ENCODE peak calls at places on chromosomes 1 and 21, in nine cellular contexts. One of them, this sample, is unnamed.
A peak's percentile ranks its signal among the peaks of the same experiment; 100 is the strongest.

GRCh38 chr1:223045164-223045957 is 97.7 kb downstream of the TLR5 start:
- DNase-seq in body of pancreas: no peak
- DNase-seq in heart left ventricle: no peak
- DNase-seq in psoas muscle: no peak
- DNase-seq in suprapubic skin: no peak
- DNase-seq in heart right ventricle: no peak
- DNase-seq in breast epithelium: no peak
- DNase-seq in sigmoid colon: no peak
- DNase-seq in upper lobe of right lung: no peak
- DNase-seq in this sample: no peak

GRCh38 chr21:21921410-21922232 is 923.4 kb downstream of the NCAM2 start:
- DNase-seq in psoas muscle: no peak
- DNase-seq in heart left ventricle: no peak
- DNase-seq in sigmoid colon: no peak
- DNase-seq in heart right ventricle: no peak
- DNase-seq in breast epithelium: no peak
- DNase-seq in suprapubic skin: no peak
- DNase-seq in upper lobe of right lung: no peak
- DNase-seq in body of pancreas: no peak
- DNase-seq in this sample: no peak

GRCh38 chr21:39336457-39337008 is 12.4 kb downstream of the HMGN1 start:
- DNase-seq in sigmoid colon: no peak
- DNase-seq in heart right ventricle: no peak
- DNase-seq in breast epithelium: no peak
- DNase-seq in heart left ventricle: no peak
- DNase-seq in body of pancreas: no peak
- DNase-seq in suprapubic skin: no peak
- DNase-seq in psoas muscle: no peak
- DNase-seq in upper lobe of right lung: no peak
- DNase-seq in this sample: no peak

GRCh38 chr21:34906401-34906800 is 142.7 kb downstream of the RUNX1 start:
- DNase-seq in heart left ventricle: no peak
- DNase-seq in body of pancreas: no peak
- DNase-seq in sigmoid colon: no peak
- DNase-seq in suprapubic skin: no peak
- DNase-seq in upper lobe of right lung: no peak
- DNase-seq in heart right ventricle: no peak
- DNase-seq in breast epithelium: no peak
- DNase-seq in psoas muscle: no peak
- DNase-seq in this sample: no peak

GRCh38 chr1:53368314-53369033 is 40.6 kb upstream of the LRP8 start:
- DNase-seq in upper lobe of right lung: peak; percentile 61
- DNase-seq in psoas muscle: no peak
- DNase-seq in breast epithelium: peak; percentile 43
- DNase-seq in sigmoid colon: no peak
- DNase-seq in heart left ventricle: peak; percentile 60
- DNase-seq in body of pancreas: no peak
- DNase-seq in heart right ventricle: peak; percentile 41
- DNase-seq in suprapubic skin: peak; percentile 57
- DNase-seq in this sample: peak; percentile 80

GRCh38 chr1:3685229-3685628 is 32.9 kb downstream of the TP73 start:
- DNase-seq in heart left ventricle: no peak
- DNase-seq in psoas muscle: no peak
- DNase-seq in upper lobe of right lung: no peak
- DNase-seq in heart right ventricle: no peak
- DNase-seq in breast epithelium: no peak
- DNase-seq in sigmoid colon: no peak
- DNase-seq in suprapubic skin: no peak
- DNase-seq in body of pancreas: no peak
- DNase-seq in this sample: no peak

GRCh38 chr1:906532-907420 is 16.9 kb upstream of the SAMD11 start:
- DNase-seq in upper lobe of right lung: peak; percentile 75
- DNase-seq in heart left ventricle: peak; percentile 26
- DNase-seq in sigmoid colon: peak; percentile 71
- DNase-seq in heart right ventricle: peak; percentile 11
- DNase-seq in breast epithelium: peak; percentile 46
- DNase-seq in body of pancreas: no peak
- DNase-seq in psoas muscle: peak; percentile 39
- DNase-seq in suprapubic skin: peak; percentile 70
- DNase-seq in this sample: peak; percentile 82

GRCh38 chr1:8015036-8015808 is 10.9 kb downstream of the ERRFI1 start:
- DNase-seq in upper lobe of right lung: no peak
- DNase-seq in suprapubic skin: no peak
- DNase-seq in breast epithelium: no peak
- DNase-seq in heart left ventricle: no peak
- DNase-seq in sigmoid colon: no peak
- DNase-seq in psoas muscle: no peak
- DNase-seq in heart right ventricle: peak; percentile 78
- DNase-seq in body of pancreas: no peak
- DNase-seq in this sample: no peak

GRCh38 chr1:164641353-164641730 is 82.4 kb downstream of the PBX1 start:
- DNase-seq in suprapubic skin: peak; percentile 71
- DNase-seq in heart left ventricle: no peak
- DNase-seq in psoas muscle: peak; percentile 77
- DNase-seq in breast epithelium: no peak
- DNase-seq in heart right ventricle: peak; percentile 20
- DNase-seq in sigmoid colon: no peak
- DNase-seq in upper lobe of right lung: no peak
- DNase-seq in body of pancreas: no peak
- DNase-seq in this sample: no peak

DNA sequence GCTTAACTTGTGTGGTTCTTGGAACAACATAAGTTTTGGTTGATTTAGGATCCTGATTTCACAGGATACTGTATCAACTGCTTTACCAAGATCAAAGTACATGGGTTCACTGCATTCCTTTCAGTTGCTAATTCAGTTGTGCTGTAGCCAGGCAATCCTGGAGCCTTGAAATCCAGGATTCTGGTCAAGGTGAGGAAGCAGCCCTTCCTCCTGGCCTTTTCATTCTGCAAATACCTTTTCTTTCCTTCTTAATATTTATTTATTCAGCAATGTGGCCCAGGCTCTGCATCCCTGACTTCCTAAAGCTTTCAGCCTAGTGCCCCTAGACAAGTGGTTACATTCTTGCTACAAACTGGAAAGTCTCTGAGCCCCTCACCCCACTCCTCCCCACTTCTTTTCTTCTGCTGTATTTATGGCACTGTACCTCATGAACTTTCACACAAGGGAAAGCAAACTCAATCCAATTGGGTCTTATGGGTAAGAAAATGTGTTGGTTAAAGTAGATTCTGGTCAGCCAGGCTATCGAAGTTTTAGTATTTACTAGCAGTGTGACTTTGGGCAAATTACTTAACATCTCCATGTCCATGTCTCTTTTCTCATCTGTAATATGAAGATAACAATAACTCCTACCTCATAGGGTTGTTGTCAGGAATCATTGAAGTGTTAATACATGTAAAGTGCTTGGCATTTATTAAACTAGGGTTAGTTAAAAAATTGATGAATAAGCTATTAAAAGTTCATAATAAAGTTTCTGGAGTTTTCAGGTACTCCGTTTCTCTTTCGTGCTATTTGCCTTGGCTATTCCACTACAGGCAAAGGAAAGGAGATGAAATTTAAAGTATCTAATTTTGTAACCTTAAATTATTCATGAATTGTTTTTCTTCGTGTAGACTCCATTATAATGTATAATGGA is 16.4 kb downstream of the LRRC8D start:
- DNase-seq in psoas muscle: no peak
- DNase-seq in heart left ventricle: no peak
- DNase-seq in suprapubic skin: no peak
- DNase-seq in upper lobe of right lung: no peak
- DNase-seq in body of pancreas: no peak
- DNase-seq in heart right ventricle: no peak
- DNase-seq in breast epithelium: no peak
- DNase-seq in sigmoid colon: no peak
- DNase-seq in this sample: no peak
- H3K4me1 ChIP-seq in psoas muscle: peaks cover 17% of the 10 kb centered on the region
- H3K4me1 ChIP-seq in heart left ventricle: peaks cover 31% of the 10 kb centered on the region
- H3K4me1 ChIP-seq in suprapubic skin: peaks cover 17% of the 10 kb centered on the region
- H3K4me1 ChIP-seq in upper lobe of right lung: peaks cover 8% of the 10 kb centered on the region
- H3K4me1 ChIP-seq in body of pancreas: peaks cover 51% of the 10 kb centered on the region
- H3K4me1 ChIP-seq in heart right ventricle: peaks cover 7% of the 10 kb centered on the region
- H3K4me1 ChIP-seq in breast epithelium: peaks cover 32% of the 10 kb centered on the region
- H3K4me1 ChIP-seq in sigmoid colon: peaks cover 33% of the 10 kb centered on the region
- H3K4me1 ChIP-seq in this sample: peaks cover 79% of the 10 kb centered on the region

DNA sequence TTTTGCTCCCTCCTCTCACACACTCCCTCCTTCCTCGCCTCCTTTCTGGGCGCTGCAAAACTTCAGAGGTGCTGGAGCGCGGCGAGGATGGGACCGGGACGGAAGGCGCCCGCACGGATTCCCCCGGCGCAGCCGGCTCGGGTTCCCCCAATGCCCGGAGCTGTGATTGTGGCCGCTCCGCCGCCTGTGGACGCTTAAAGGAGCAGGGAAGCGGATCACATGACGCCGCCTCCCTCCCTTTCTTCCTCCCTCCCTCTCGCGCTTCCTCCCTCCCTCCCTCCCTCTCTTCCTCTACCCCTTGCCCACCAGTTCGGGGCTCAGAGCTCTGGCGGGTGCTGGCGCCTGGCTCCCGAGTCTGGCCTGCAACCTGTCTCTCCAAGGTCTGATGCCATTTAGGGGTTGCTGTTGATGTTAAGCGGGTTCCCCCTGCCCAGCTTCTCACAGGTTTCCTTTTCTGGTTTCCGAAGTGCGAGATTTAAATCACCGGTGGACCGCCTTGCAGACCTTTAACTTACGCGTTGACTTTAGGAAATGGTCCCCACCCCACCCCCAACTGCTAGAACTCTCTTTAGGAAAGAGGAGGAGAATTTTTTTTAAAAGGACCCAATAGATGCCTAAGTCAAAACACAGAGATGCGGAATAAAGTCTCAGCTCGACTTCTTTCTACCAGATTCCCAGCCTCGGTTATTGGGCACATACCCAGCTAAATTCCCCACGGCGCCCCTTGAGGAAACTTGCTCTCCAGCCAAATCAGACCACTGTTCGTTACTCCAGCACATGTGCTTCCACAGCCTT is at the start of gene WLS:
- DNase-seq in heart left ventricle: peak; percentile 87
- DNase-seq in sigmoid colon: peak; percentile 93
- DNase-seq in heart right ventricle: peak; percentile 83
- DNase-seq in suprapubic skin: peak; percentile 83
- DNase-seq in upper lobe of right lung: peak; percentile 89
- DNase-seq in body of pancreas: peak; percentile 88
- DNase-seq in psoas muscle: peak; percentile 88
- DNase-seq in breast epithelium: peak; percentile 66
- DNase-seq in this sample: peak; percentile 87
- TF ChIP-seq CTCF in heart left ventricle: peak; percentile 35
- TF ChIP-seq CTCF in sigmoid colon: no peak
- TF ChIP-seq CTCF in heart right ventricle: no peak
- TF ChIP-seq CTCF in suprapubic skin: no peak
- TF ChIP-seq CTCF in upper lobe of right lung: peak; percentile 15
- TF ChIP-seq CTCF in body of pancreas: peak; percentile 36
- TF ChIP-seq CTCF in psoas muscle: peak; percentile 10
- TF ChIP-seq CTCF in breast epithelium: peak; percentile 23
- TF ChIP-seq CTCF in this sample: no peak

GRCh38 chr1:235908742-235909520 is 42.2 kb upstream of the LYST start:
- DNase-seq in heart right ventricle: no peak
- DNase-seq in breast epithelium: no peak
- DNase-seq in heart left ventricle: no peak
- DNase-seq in sigmoid colon: no peak
- DNase-seq in suprapubic skin: no peak
- DNase-seq in psoas muscle: no peak
- DNase-seq in upper lobe of right lung: no peak
- DNase-seq in body of pancreas: no peak
- DNase-seq in this sample: no peak

GRCh38 chr1:235902638-235903542 is 36.2 kb upstream of the LYST start:
- DNase-seq in sigmoid colon: peak; percentile 78
- DNase-seq in heart right ventricle: no peak
- DNase-seq in heart left ventricle: no peak
- DNase-seq in upper lobe of right lung: peak; percentile 81
- DNase-seq in breast epithelium: no peak
- DNase-seq in suprapubic skin: no peak
- DNase-seq in body of pancreas: peak; percentile 18
- DNase-seq in psoas muscle: no peak
- DNase-seq in this sample: no peak

GRCh38 chr1:235907897-235908240 is 41.2 kb upstream of the LYST start:
- DNase-seq in heart left ventricle: no peak
- DNase-seq in breast epithelium: no peak
- DNase-seq in psoas muscle: no peak
- DNase-seq in suprapubic skin: no peak
- DNase-seq in heart right ventricle: no peak
- DNase-seq in upper lobe of right lung: no peak
- DNase-seq in body of pancreas: no peak
- DNase-seq in sigmoid colon: no peak
- DNase-seq in this sample: no peak

GRCh38 chr1:235907187-235907896 is 40.6 kb upstream of the LYST start:
- DNase-seq in body of pancreas: no peak
- DNase-seq in psoas muscle: no peak
- DNase-seq in sigmoid colon: no peak
- DNase-seq in suprapubic skin: no peak
- DNase-seq in heart left ventricle: no peak
- DNase-seq in breast epithelium: no peak
- DNase-seq in heart right ventricle: no peak
- DNase-seq in upper lobe of right lung: no peak
- DNase-seq in this sample: no peak

GRCh38 chr1:235906436-235906835 is 39.7 kb upstream of the LYST start:
- DNase-seq in heart right ventricle: no peak
- DNase-seq in sigmoid colon: no peak
- DNase-seq in psoas muscle: no peak
- DNase-seq in upper lobe of right lung: no peak
- DNase-seq in heart left ventricle: no peak
- DNase-seq in suprapubic skin: no peak
- DNase-seq in body of pancreas: no peak
- DNase-seq in breast epithelium: no peak
- DNase-seq in this sample: no peak
- H3K4me1 ChIP-seq in heart right ventricle: no peaks in the 10 kb centered on the region
- H3K4me1 ChIP-seq in sigmoid colon: peaks cover 32% of the 10 kb centered on the region
- H3K4me1 ChIP-seq in psoas muscle: no peaks in the 10 kb centered on the region
- H3K4me1 ChIP-seq in upper lobe of right lung: no peaks in the 10 kb centered on the region
- H3K4me1 ChIP-seq in heart left ventricle: peaks cover 24% of the 10 kb centered on the region
- H3K4me1 ChIP-seq in suprapubic skin: peaks cover 40% of the 10 kb centered on the region
- H3K4me1 ChIP-seq in body of pancreas: no peaks in the 10 kb centered on the region
- H3K4me1 ChIP-seq in breast epithelium: no peaks in the 10 kb centered on the region
- H3K4me1 ChIP-seq in this sample: no peaks in the 10 kb centered on the region

DNA sequence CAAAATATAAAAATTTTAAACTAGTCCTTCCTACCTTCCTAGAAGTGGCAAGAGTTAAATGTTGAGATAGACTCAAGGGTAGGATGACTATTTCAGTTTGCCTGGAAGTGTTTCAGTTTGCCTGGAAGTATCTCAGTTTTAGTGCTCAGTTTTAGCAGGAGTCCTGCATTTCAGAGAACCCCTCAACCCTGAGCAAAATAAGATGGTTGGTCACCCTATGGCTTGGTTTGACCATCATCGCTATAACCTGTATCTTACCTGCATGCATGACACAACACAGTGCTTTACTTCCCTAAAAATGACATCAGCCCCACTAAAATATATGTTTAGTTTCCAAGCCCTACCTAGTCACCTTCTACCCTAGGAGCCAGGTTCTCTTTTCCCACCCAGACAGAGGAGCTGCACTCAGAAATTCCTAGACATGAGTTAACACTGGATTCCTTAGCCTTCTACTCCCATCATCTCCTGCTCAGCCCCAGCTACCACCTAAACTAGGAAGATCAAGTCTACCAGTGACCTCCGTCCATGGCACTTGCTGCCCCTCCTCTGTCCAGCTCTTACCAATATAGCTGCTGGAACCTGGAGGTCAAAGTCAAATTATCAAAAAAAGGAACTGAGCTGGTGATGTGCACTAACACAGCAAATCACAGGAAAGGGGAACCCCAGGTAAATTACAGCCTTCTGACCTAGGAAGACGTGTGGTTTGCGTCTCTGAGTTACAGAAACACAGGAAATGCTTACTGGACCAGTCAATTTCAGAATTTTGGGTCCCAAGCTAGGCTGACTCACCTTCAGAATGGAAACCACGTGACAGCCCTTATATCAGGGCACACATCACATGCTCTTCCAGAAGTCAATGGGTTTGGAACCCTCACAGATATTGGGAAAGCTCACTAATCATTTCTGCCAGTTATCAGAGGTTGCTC is 2.2 kb upstream of the G0S2 start:
- DNase-seq in heart left ventricle: no peak
- DNase-seq in breast epithelium: no peak
- DNase-seq in sigmoid colon: no peak
- DNase-seq in psoas muscle: no peak
- DNase-seq in suprapubic skin: no peak
- DNase-seq in body of pancreas: no peak
- DNase-seq in heart right ventricle: no peak
- DNase-seq in upper lobe of right lung: no peak
- DNase-seq in this sample: no peak
- TF ChIP-seq CTCF in heart left ventricle: no peak
- TF ChIP-seq CTCF in breast epithelium: no peak
- TF ChIP-seq CTCF in sigmoid colon: no peak
- TF ChIP-seq CTCF in psoas muscle: no peak
- TF ChIP-seq CTCF in suprapubic skin: no peak
- TF ChIP-seq CTCF in body of pancreas: no peak
- TF ChIP-seq CTCF in heart right ventricle: no peak
- TF ChIP-seq CTCF in upper lobe of right lung: no peak
- TF ChIP-seq CTCF in this sample: no peak